ENCODE peak calls at places on chromosome 19, in five cellular contexts. M, B, Y, E and F are unnamed samples.

GRCh38 chr19:10043286-10043927 is 30.1 kb downstream of the RDH8 start:
- DNase-seq in E (no peak), Y (no peak), M (no peak), B (peak; percentile 49), F (no peak)

GRCh38 chr19:40774916-40775631 is at the start of gene MIA:
- DNase-seq in Y (no peak), B (no peak), E (no peak), M (no peak), F (no peak)

GRCh38 chr19:10286803-10287737 is at the start of gene ICAM4:
- DNase-seq in B (peak; percentile 71), E (no peak), Y (no peak), M (no peak), F (no peak)

GRCh38 chr19:30387311-30388115 is 15.3 kb downstream of the ZNF536 start:
- DNase-seq in E (no peak), M (no peak), B (peak; percentile 82), Y (no peak), F (peak; percentile 29)

GRCh38 chr19:56976995-56977906 is 136.7 kb upstream of the PEG3 start:
- DNase-seq in B (no peak), E (no peak), M (no peak), Y (no peak), F (no peak)

GRCh38 chr19:45764947-45765346 is 4.1 kb downstream of the SIX5 start:
- DNase-seq in B (peak; percentile 87), E (no peak), Y (no peak), M (peak; percentile 66), F (no peak)

GRCh38 chr19:10644351-10645007 is 9.7 kb upstream of the ILF3 start:
- DNase-seq in Y (peak; percentile 76), B (peak; percentile 89), M (peak; percentile 92), E (peak; percentile 87), F (peak; percentile 91)

GRCh38 chr19:2433854-2434253 is 6.5 kb upstream of the TIMM13 start:
- DNase-seq in B (no peak), M (no peak), E (no peak), Y (no peak), F (no peak)

GRCh38 chr19:29761575-29762225 is 46.6 kb upstream of the C19orf12 start:
- DNase-seq in Y (no peak), E (no peak), B (no peak), M (no peak), F (no peak)

GRCh38 chr19:30156646-30157045 is 214.6 kb downstream of the URI1 start:
- DNase-seq in M (no peak), B (no peak), E (no peak), Y (no peak), F (no peak)

GRCh38 chr19:51927859-51928258 is 587 bp downstream of the ZNF613 start:
- DNase-seq in B (no peak), M (no peak), E (no peak), Y (no peak), F (no peak)

GRCh38 chr19:46428278-46429141 is at the start of gene PNMA8C:
- DNase-seq in E (peak; percentile 81), Y (peak; percentile 21), M (peak; percentile 82), B (peak; percentile 72), F (peak; percentile 81)

GRCh38 chr19:11479470-11480080 is 1.3 kb downstream of the ELAVL3 start:
- DNase-seq in Y (no peak), E (peak; percentile 76), M (no peak), B (peak; percentile 70), F (no peak)

GRCh38 chr19:48799358-48800300 is 11.2 kb downstream of the BCAT2 start:
- DNase-seq in E (no peak), B (no peak), Y (no peak), M (no peak), F (no peak)

GRCh38 chr19:33238750-33239149 is 13.1 kb upstream of the SLC7A10 start:
- DNase-seq in M (no peak), E (no peak), B (no peak), Y (no peak), F (no peak)

GRCh38 chr19:11381535-11382369 is 2.4 kb downstream of the EPOR start:
- DNase-seq in B (peak; percentile 63), E (peak; percentile 67), M (peak; percentile 87), Y (peak; percentile 46), F (no peak)

GRCh38 chr19:18741566-18742121 is 49.5 kb downstream of the COMP start:
- DNase-seq in Y (no peak), M (no peak), B (no peak), E (no peak), F (no peak)

GRCh38 chr19:11570039-11570462 is 7.4 kb downstream of the ACP5 start:
- DNase-seq in E (no peak), M (no peak), B (no peak), Y (no peak), F (no peak)

GRCh38 chr19:32124585-32124984 is 220.8 kb upstream of the ZNF507 start:
- DNase-seq in E (no peak), Y (no peak), M (no peak), B (no peak), F (no peak)

GRCh38 chr19:17841810-17842662 is 5.7 kb downstream of the JAK3 start:
- DNase-seq in B (peak; percentile 97), M (peak; percentile 94), E (peak; percentile 89), Y (peak; percentile 16), F (peak; percentile 92)

GRCh38 chr19:28665748-28666147 is 547.2 kb downstream of the UQCRFS1 start:
- DNase-seq in M (no peak), B (no peak), E (no peak), Y (no peak), F (no peak)

GRCh38 chr19:44607049-44607448 is 6.3 kb upstream of the IGSF23 start:
- DNase-seq in M (no peak), Y (no peak), B (no peak), E (no peak), F (no peak)

GRCh38 chr19:4393947-4394590 is 6.3 kb downstream of the SH3GL1 start:
- DNase-seq in B (peak; percentile 65), M (no peak), E (no peak), Y (no peak), F (no peak)

GRCh38 chr19:18496167-18496979 is 25.5 kb downstream of the ELL start:
- DNase-seq in M (no peak), E (no peak), B (no peak), Y (peak; percentile 38), F (no peak)

GRCh38 chr19:35216833-35217707 is 11.5 kb downstream of the FAM187B start:
- DNase-seq in Y (no peak), B (no peak), M (no peak), E (no peak), F (no peak)

GRCh38 chr19:55256562-55257460 is 2.0 kb downstream of the PPP6R1 start:
- DNase-seq in Y (no peak), E (no peak), M (no peak), B (no peak), F (no peak)

GRCh38 chr19:29404951-29405727 is 120.7 kb upstream of the VSTM2B start:
- DNase-seq in Y (no peak), E (peak; percentile 13), M (no peak), B (peak; percentile 53), F (no peak)

GRCh38 chr19:47443331-47443730 is 24.0 kb upstream of the MEIS3 start:
- DNase-seq in M (no peak), E (no peak), B (no peak), Y (no peak), F (no peak)

GRCh38 chr19:44883962-44884361 is 7.1 kb upstream of the TOMM40 start:
- DNase-seq in Y (no peak), E (no peak), B (no peak), M (no peak), F (no peak)

GRCh38 chr19:13172335-13173128 is 22.3 kb downstream of the IER2 start:
- DNase-seq in B (peak; percentile 54), E (no peak), M (peak; percentile 89), Y (peak; percentile 47), F (no peak)

GRCh38 chr19:28602675-28603298 is 610.2 kb downstream of the UQCRFS1 start:
- DNase-seq in Y (no peak), E (no peak), M (no peak), B (no peak), F (no peak)

GRCh38 chr19:8355631-8356402 is 8.1 kb upstream of the ANGPTL4 start:
- DNase-seq in Y (no peak), E (no peak), M (no peak), B (no peak), F (no peak)

DNA sequence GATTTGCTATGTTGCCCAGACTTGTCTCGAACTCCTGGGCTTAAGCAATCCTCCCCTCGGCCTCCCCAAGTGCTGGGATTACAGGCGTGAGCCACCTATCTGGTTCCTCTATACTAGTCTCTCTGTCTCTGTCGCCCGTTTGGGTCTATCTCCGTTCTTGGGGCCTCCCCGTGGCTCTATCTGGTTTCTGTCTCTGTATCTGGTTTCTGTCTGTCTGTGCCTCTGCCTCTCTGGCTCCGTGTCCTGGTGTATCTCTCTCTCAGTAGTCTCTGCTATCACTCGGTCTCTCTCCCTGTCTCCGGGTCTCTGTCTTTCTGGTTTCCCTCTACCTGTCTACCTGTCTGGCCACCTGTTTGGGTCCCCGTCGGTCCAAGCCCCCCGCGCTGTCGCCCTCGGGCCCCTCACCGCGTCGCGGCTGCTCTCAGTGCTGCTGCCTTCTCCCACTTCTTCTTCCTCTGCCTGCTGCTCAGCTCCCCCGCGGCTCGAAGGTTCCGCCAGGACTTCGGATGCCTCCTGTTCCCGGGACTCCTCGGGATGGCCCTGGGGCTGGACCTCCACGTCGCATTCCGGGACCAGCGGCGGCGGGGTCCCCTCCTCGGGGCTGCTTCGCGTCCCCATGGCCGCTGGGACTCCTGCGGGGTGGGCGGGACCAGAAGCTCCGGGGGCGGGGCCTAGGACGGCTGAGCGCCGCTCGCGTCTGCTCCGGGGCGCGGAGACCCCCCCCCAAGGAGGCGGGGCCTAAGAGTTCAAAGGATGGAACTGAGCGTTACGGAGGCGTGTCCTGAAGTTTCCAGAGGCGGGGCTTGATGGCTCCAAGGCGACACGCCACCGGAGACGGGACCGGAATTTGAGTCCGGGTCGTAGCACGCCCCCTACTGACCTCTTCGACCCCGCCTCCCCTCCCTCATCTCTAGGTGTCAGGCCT is 783 bp downstream of the PHLDB3 start:
- DNase-seq in B (peak; percentile 98), E (peak; percentile 96), Y (peak; percentile 98), M (peak; percentile 98), F (peak; percentile 95)
- TF ChIP-seq CTCF in B (no peak), E (no peak), Y (no peak), M (no peak), F (no peak)

GRCh38 chr19:42311612-42312160 is 1.4 kb upstream of the TMEM145 start:
- DNase-seq in B (no peak), E (no peak), Y (no peak), M (no peak), F (no peak)
- TF ChIP-seq CTCF in B (no peak), E (no peak), Y (no peak), M (no peak), F (no peak)

DNA sequence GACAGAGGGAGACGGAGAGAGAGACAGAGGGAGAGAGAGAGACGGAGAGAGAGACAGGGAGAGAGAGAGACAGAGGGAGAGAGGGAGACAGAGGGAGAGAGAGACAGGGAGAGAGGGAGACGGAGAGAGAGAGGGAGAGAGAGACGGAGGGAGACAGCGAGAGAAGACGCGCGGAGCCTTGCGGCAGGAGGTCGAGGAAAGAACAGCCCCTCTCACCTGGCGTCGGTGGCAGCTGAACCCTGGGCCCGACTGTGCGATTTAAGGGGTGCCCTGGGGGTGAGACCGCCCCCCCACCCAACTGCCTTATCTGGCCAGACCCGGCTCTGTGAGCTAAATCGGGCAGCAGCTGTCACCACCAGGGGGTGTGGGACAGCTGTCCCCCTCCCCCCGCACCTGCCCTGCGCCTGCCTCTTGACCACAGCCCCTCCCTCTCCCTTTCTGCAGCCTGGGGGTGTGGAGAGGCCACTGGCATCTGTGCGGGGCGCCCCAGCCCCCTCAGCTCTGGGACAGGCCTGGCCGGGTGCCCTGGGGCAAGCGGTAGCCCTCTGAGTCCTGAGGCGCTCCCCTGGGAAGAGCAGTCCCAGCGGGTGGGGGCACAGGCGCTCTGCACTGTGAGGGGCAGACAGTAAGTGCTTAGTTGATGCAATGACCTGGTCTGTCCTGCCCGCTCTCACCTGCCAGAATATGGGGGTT is 10.8 kb downstream of the JOSD2 start:
- DNase-seq in Y (no peak), B (peak; percentile 96), E (no peak), M (no peak), F (no peak)
- TF ChIP-seq CTCF in Y (no peak), B (peak; percentile 19), E (peak; percentile 43), M (no peak), F (peak; percentile 39)

GRCh38 chr19:1073956-1074511 is 7.1 kb downstream of the ARHGAP45 start:
- DNase-seq in E (no peak), B (no peak), Y (no peak), M (no peak), F (no peak)
- TF ChIP-seq CTCF in E (no peak), B (no peak), Y (no peak), M (no peak), F (no peak)